ENCODE peak calls at places on chromosomes 4 and X, in eight cellular contexts. M is HCT116; P is AG10803; S is adipocyte; B is stimulated activated CD4-positive, alpha-beta T cell treated with anti-CD3 and anti-CD28 coated beads, Interleukin-1b, Interleukin-23, amount 100 ng/mL, for 48 hours; V is bronchial epithelial cell; E is iris pigment epithelial cell; X is cardiac muscle cell. A is an unnamed sample.

GRCh38 chrX:118756111-118756510 is 28.7 kb downstream of the IL13RA1 start:
- DNase-seq in M (no peak), P (peak), S (no peak), B (no peak), V (peak), E (peak), X (peak), A (no peak)

GRCh38 chrX:23935116-23935515 is 27.3 kb downstream of the CXorf58 start:
- DNase-seq in M (no peak), P (peak), S (peak), B (no peak), V (no peak), E (no peak), X (peak), A (no peak)

GRCh38 chrX:74231625-74232024 is 72.4 kb upstream of the ZCCHC13 start:
- DNase-seq in M (no peak), P (no peak), S (no peak), B (no peak), V (peak), E (no peak), X (no peak), A (no peak)

GRCh38 chrX:93580634-93581033 is 92.7 kb downstream of the NAP1L3 start:
- DNase-seq in M (no peak), P (no peak), S (no peak), B (no peak), V (no peak), E (no peak), X (no peak), A (no peak)

GRCh38 chr4:148215202-148215601 is 227.0 kb downstream of the NR3C2 start:
- DNase-seq in M (no peak), P (no peak), S (peak), B (no peak), V (no peak), E (no peak), X (no peak), A (no peak)

GRCh38 chrX:28586891-28587635 is at the start of gene IL1RAPL1:
- DNase-seq in M (no peak), P (peak), S (peak), B (no peak), V (peak), E (peak), X (peak), A (no peak)

GRCh38 chr4:21136231-21136630 is 436.0 kb downstream of the PACRGL start:
- DNase-seq in M (no peak), P (no peak), S (no peak), B (no peak), V (no peak), E (no peak), X (no peak), A (no peak)

GRCh38 chr4:1655081-1655480 is 29.0 kb downstream of the FAM53A start:
- DNase-seq in M (no peak), P (no peak), S (no peak), B (no peak), V (no peak), E (no peak), X (no peak), A (no peak)

GRCh38 chr4:137310593-137311490 is 221.5 kb downstream of the PCDH18 start:
- DNase-seq in M (no peak), P (peak), S (peak), B (no peak), V (peak), E (peak), X (peak), A (no peak)

GRCh38 chr4:93710101-93710846 is 118.3 kb upstream of the ATOH1 start:
- DNase-seq in M (peak), P (no peak), S (no peak), B (no peak), V (peak), E (no peak), X (no peak), A (no peak)